ENCODE peak calls at places on chromosomes 4 and X, in four cellular contexts. Q is H9, K is IMR-90, R is H1. N is an unnamed sample.
A peak's percentile ranks its signal among the peaks of the same experiment; 100 is the strongest.

GRCh38 chr4:121071640-121072037 is 696 bp downstream of the NDNF start:
- DNase-seq in Q (no peak), K (no peak), R (no peak), N (no peak)

GRCh38 chr4:129189630-129190029 is 93.7 kb downstream of the C4orf33 start:
- DNase-seq in Q (no peak), K (no peak), R (no peak), N (no peak)

GRCh38 chr4:47535567-47536147 is 50.6 kb downstream of the ATP10D start:
- DNase-seq in Q (no peak), K (no peak), R (no peak), N (no peak)

GRCh38 chr4:125334936-125335335 is 20.2 kb downstream of the FAT4 start:
- DNase-seq in Q (no peak), K (no peak), R (no peak), N (no peak)

GRCh38 chrX:17374619-17375360 is at the start of gene NHS:
- DNase-seq in Q (peak; percentile 87), K (peak; percentile 63), R (peak; percentile 43), N (peak; percentile 13)

GRCh38 chr4:25805255-25805860 is 57.4 kb downstream of the SEL1L3 start:
- DNase-seq in Q (no peak), K (no peak), R (no peak), N (no peak)

GRCh38 chrX:80511969-80512760 is 91.9 kb downstream of the TENT5D start:
- DNase-seq in Q (no peak), K (no peak), R (no peak), N (peak; percentile 22)

GRCh38 chrX:119685225-119686066 is 7.5 kb downstream of the SEPTIN6 start:
- DNase-seq in Q (no peak), K (no peak), R (no peak), N (peak; percentile 58)

GRCh38 chr4:48902266-48902665 is 4.3 kb downstream of the OCIAD2 start:
- DNase-seq in Q (no peak), K (peak; percentile 30), R (no peak), N (peak; percentile 35)

GRCh38 chr4:32689520-32689919 is 1969.4 kb downstream of the PCDH7 start:
- DNase-seq in Q (no peak), K (no peak), R (no peak), N (no peak)

GRCh38 chr4:3688018-3688998 is 77.9 kb upstream of the ADRA2C start:
- DNase-seq in Q (no peak), K (peak; percentile 1), R (no peak), N (no peak)

GRCh38 chrX:20312018-20312417 is 45.3 kb upstream of the RPS6KA3 start:
- DNase-seq in Q (no peak), K (peak; percentile 15), R (no peak), N (no peak)
- H3K14ac ChIP-seq in Q (no peak overlapping the region), K (no peak overlapping the region), R (no peak overlapping the region), N (no peak overlapping the region)

DNA sequence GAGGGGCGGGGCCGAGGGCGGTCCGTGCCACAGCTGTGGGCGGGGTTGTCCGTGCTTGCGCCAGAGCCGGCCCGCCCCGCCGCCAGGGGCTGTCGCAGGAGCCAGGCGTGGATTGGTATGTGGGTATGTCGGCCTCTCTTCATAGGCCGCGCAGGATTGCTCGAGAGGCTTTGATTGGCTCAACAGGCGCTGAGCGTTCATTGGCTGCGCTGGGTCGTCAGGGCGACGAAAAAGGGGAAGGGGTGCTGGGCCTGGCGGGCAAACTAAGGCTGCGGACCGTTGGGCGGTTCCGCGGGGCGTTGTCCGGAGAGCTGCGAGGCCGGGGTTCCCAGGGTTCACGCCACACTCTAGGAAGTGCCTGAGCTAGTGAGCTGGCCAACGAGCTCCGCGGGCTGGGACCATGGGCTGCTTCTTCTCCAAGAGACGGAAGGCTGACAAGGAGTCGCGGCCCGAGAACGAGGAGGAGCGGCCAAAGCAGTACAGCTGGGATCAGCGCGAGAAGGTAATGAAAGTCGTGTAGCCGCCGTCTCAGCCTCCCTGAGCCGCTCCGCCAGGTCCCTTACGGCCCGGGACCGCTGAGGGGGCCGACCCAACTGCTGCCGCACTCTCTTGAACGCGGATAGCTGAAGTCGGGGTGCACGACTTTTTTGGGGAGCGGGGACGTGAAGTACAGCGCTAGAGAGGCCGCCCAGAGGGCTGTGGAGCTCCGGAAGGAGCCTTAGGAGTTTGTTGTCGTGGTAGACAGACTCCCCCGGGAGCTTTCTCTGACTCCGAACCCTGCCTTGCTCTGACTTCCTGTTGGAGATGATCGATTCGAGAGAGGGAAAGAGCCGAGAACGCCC is at the start of gene RP2:
- DNase-seq in Q (peak; percentile 95), K (peak; percentile 92), R (peak; percentile 80), N (peak; percentile 97)
- H3K14ac ChIP-seq in Q (peak within 1 kb of the TSS; percentile 87), K (peak within 1 kb of the TSS; percentile 80), R (no peak within 1 kb of the TSS), N (no peak within 1 kb of the TSS)

GRCh38 chr4:4849524-4850193 is 9.8 kb upstream of the MSX1 start:
- DNase-seq in Q (no peak), K (no peak), R (no peak), N (no peak)

GRCh38 chr4:4847011-4847410 is 12.5 kb upstream of the MSX1 start:
- DNase-seq in Q (no peak), K (no peak), R (no peak), N (no peak)

GRCh38 chr4:4849106-4849505 is 10.4 kb upstream of the MSX1 start:
- DNase-seq in Q (no peak), K (no peak), R (no peak), N (no peak)

GRCh38 chr4:4851081-4851480 is 8.4 kb upstream of the MSX1 start:
- DNase-seq in Q (no peak), K (no peak), R (no peak), N (no peak)

GRCh38 chr4:4848540-4848939 is 10.9 kb upstream of the MSX1 start:
- DNase-seq in Q (no peak), K (no peak), R (no peak), N (no peak)
- H3K14ac ChIP-seq in Q (no peak overlapping the region), K (no peak overlapping the region), R (no peak overlapping the region), N (no peak overlapping the region)

DNA sequence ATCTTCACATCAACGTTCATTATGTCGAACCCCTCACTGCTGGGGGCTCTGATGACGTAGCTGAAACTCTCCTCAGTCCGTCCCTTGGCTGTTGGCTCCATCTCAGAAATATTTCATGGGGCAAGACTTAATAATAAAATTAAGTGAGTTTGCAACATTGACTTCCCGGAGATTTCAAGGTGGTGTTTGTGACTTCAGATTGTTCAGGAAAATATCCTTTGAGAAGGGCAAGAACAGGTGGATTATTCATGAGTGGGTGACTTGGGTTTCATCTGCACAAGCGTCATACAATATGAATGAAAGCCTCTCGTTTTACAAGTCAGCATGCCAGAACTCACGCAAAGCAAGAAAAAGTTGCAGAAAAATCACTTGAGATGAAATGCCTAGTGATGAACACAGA is at the start of gene C4orf50:
- DNase-seq in Q (no peak), K (no peak), R (no peak), N (no peak)
- H3K14ac ChIP-seq in Q (no peak within 1 kb of the TSS), K (no peak within 1 kb of the TSS), R (no peak within 1 kb of the TSS), N (no peak within 1 kb of the TSS)

N was measured in mesenchymal stem cell.